ENCODE peak calls at places on chromosomes 4 and X, in four cellular contexts. M is HepG2, H is GM12878, B is K562. Z is an unnamed sample.

GRCh38 chr4:23822181-23822580 is 67.7 kb downstream of the PPARGC1A start:
- DNase-seq in M (no peak), H (no peak), B (no peak), Z (no peak)

GRCh38 chr4:25837107-25837506 is 25.7 kb downstream of the SEL1L3 start:
- DNase-seq in M (no peak), H (no peak), B (no peak), Z (no peak)

GRCh38 chrX:13717697-13718483 is 16.5 kb downstream of the TRAPPC2 start:
- DNase-seq in M (no peak), H (no peak), B (no peak), Z (no peak)

GRCh38 chr4:165953181-165953580 is 80.1 kb downstream of the TLL1 start:
- DNase-seq in M (no peak), H (no peak), B (no peak), Z (no peak)

GRCh38 chr4:138300616-138301015 is 58.5 kb upstream of the SLC7A11 start:
- DNase-seq in M (no peak), H (no peak), B (no peak), Z (no peak)

GRCh38 chr4:187357045-187357643 is 633.5 kb upstream of the FAT1 start:
- DNase-seq in M (no peak), H (no peak), B (no peak), Z (no peak)

GRCh38 chr4:123922847-123923246 is 526.3 kb downstream of the SPRY1 start:
- DNase-seq in M (no peak), H (no peak), B (no peak), Z (no peak)

GRCh38 chr4:26105815-26106699 is 192.0 kb downstream of the SMIM20 start:
- DNase-seq in M (no peak), H (no peak), B (no peak), Z (no peak)

GRCh38 chr4:159298502-159298901 is 195.6 kb downstream of the RAPGEF2 start:
- DNase-seq in M (no peak), H (no peak), B (no peak), Z (no peak)

DNA sequence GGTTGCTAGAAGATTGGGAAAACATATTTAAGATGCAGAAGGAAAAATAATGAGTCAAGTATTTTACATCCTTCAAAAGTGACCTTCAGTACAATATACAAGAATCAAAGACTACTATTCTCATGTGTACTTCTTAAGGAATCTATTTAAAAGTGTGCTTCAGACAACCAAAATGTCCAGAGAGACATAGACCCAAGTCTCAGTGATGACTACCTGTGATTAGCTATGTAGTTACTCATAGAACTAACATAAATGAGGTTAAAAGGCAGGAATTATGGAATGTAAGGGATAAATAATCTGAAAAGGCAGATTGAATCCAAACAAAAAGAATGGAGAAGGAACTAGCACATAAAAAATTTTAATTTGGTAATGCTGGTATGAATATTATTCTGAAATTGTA is 634.7 kb upstream of the FAM241A start:
- DNase-seq in M (no peak), H (no peak), B (no peak), Z (no peak)
- TF ChIP-seq HDAC6 in M (no peak), H (no peak), B (no peak), Z (no peak)

GRCh38 chr4:743463-744211 is 38.0 kb downstream of the PCGF3 start:
- DNase-seq in M (no peak), H (no peak), B (no peak), Z (no peak)

GRCh38 chr4:744212-744841 is 38.7 kb downstream of the PCGF3 start:
- DNase-seq in M (no peak), H (no peak), B (no peak), Z (no peak)

GRCh38 chr4:740656-741282 is 35.1 kb downstream of the PCGF3 start:
- DNase-seq in M (no peak), H (no peak), B (no peak), Z (no peak)

GRCh38 chr4:742096-742741 is 36.6 kb downstream of the PCGF3 start:
- DNase-seq in M (no peak), H (no peak), B (no peak), Z (no peak)

DNA sequence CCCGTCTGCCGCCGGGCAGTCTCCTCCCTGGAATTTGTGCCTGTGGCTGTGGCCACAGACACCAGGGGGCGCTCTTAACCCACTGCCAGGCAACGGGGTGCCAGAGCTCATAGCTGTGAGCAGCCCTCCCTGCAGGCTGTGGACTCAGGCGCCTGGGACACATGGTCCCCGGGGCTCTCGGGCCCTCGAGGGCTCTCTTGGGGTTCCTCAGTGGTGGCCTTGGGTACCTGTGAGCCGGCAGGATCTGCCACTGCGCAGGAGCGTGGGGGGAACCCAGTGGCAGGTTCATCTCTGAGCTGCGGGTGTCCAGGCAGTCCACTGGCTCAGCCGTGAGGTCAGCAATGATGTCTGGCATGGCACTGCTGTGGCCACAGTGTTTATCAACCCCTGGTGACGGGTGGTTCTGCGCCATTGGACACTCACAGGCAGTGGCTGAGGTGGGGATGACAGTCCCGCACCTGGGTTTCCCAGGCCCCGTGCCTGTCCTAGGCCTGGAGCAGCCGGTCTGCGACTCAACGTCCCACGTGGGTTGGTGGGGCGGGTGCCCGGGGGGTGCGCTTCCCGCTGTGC is 37.2 kb downstream of the PCGF3 start:
- DNase-seq in M (peak), H (no peak), B (peak), Z (no peak)
- TF ChIP-seq MAX in M (no peak), H (no peak), B (no peak), Z (peak)

GRCh38 chr4:98092833-98093439 is 50.3 kb downstream of the STPG2 start:
- DNase-seq in M (peak), H (no peak), B (no peak), Z (no peak)
- TF ChIP-seq HDAC6 in M (no peak), H (no peak), B (no peak), Z (no peak)

GRCh38 chr4:57501715-57502114 is 391.5 kb upstream of the IGFBP7 start:
- DNase-seq in M (no peak), H (no peak), B (no peak), Z (no peak)

GRCh38 chr4:57499786-57500185 is 389.6 kb upstream of the IGFBP7 start:
- DNase-seq in M (peak), H (no peak), B (no peak), Z (no peak)

DNA sequence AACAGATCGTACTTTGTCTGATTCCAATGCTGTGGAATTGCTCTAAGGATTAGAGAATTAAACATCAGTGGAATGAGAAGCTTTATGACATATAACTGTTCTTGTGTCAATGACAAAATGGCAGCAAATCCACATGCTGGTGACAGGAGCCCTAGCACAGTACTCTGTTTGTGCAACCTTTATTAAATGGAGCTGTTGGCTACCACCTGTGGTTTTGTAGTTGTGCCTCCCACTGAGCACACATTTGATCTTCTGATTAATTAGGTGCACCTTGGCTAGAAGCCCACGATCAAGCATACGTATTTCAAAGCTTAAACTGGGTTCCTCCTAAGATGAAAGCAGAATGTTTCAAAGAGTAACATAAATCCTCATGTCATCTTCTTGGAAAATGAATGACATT is 394.0 kb upstream of the IGFBP7 start:
- DNase-seq in M (no peak), H (no peak), B (no peak), Z (no peak)
- TF ChIP-seq MAX in M (no peak), H (no peak), B (no peak), Z (no peak)

GRCh38 chr4:128477540-128477939 is 189.9 kb upstream of the PGRMC2 start:
- DNase-seq in M (no peak), H (no peak), B (no peak), Z (no peak)

GRCh38 chr4:128475597-128475996 is 188.0 kb upstream of the PGRMC2 start:
- DNase-seq in M (no peak), H (no peak), B (no peak), Z (no peak)

GRCh38 chr4:128470492-128471053 is 183.0 kb upstream of the PGRMC2 start:
- DNase-seq in M (no peak), H (no peak), B (no peak), Z (no peak)

GRCh38 chr4:128468485-128468989 is 180.9 kb upstream of the PGRMC2 start:
- DNase-seq in M (no peak), H (no peak), B (no peak), Z (no peak)

GRCh38 chr4:128471576-128471975 is 184.0 kb upstream of the PGRMC2 start:
- DNase-seq in M (no peak), H (no peak), B (peak), Z (no peak)
- TF ChIP-seq HDAC6 in M (no peak), H (no peak), B (no peak), Z (no peak)

GRCh38 chrX:17372052-17372451 is 2.9 kb upstream of the NHS start:
- DNase-seq in M (no peak), H (no peak), B (no peak), Z (no peak)
- TF ChIP-seq MAX in M (no peak), H (no peak), B (no peak), Z (no peak)

GRCh38 chr4:10008208-10009005 is 12.9 kb downstream of the SLC2A9 start:
- DNase-seq in M (no peak), H (no peak), B (no peak), Z (no peak)
- TF ChIP-seq HDAC6 in M (no peak), H (no peak), B (no peak), Z (no peak)

Z was measured in H1.